ENCODE peak calls at places on chromosome 22, in nine cellular contexts. V, C, K, A, F, W, T, Y and M are unnamed samples.

GRCh38 chr22:37141476-37141875 is 8.2 kb downstream of the IL2RB start:
- DNase-seq in K (no peak), W (no peak), F (no peak), T (no peak), Y (no peak), C (no peak), V (no peak), A (no peak), M (no peak)

GRCh38 chr22:39920134-39920743 is 19.4 kb downstream of the GRAP2 start:
- DNase-seq in K (no peak), A (no peak), C (no peak), W (no peak), T (no peak), F (no peak), V (no peak), Y (no peak), M (no peak)

GRCh38 chr22:25497269-25497668 is 67.2 kb upstream of the GRK3 start:
- DNase-seq in K (no peak), Y (no peak), F (peak), C (no peak), W (no peak), V (no peak), T (no peak), A (peak), M (no peak)

GRCh38 chr22:45268167-45268957 is 16.4 kb upstream of the UPK3A start:
- DNase-seq in V (no peak), C (no peak), A (no peak), T (no peak), F (no peak), Y (no peak), K (peak), W (no peak), M (no peak)

GRCh38 chr22:17786435-17787158 is 12.3 kb upstream of the BID start:
- DNase-seq in W (peak), C (no peak), F (peak), Y (peak), A (peak), K (peak), T (no peak), V (peak), M (no peak)

GRCh38 chr22:42747701-42748513 is 27.2 kb upstream of the A4GALT start:
- DNase-seq in T (no peak), C (no peak), Y (no peak), V (no peak), F (peak), W (peak), K (no peak), A (peak), M (peak)

GRCh38 chr22:41565403-41566054 is 4.7 kb downstream of the CSDC2 start:
- DNase-seq in F (peak), W (peak), A (peak), K (peak), C (no peak), T (no peak), V (no peak), Y (peak), M (peak)

GRCh38 chr22:46041642-46042041 is 64.7 kb upstream of the WNT7B start:
- DNase-seq in F (no peak), C (no peak), A (no peak), T (no peak), V (no peak), W (no peak), K (no peak), Y (no peak), M (no peak)

GRCh38 chr22:21754523-21755128 is 19.0 kb upstream of the YPEL1 start:
- DNase-seq in C (no peak), W (peak), V (no peak), F (no peak), K (no peak), A (peak), Y (no peak), T (no peak), M (no peak)

GRCh38 chr22:42187646-42188045 is 57.0 kb upstream of the CYP2D6 start:
- DNase-seq in W (no peak), C (no peak), V (no peak), K (no peak), F (no peak), Y (no peak), A (no peak), T (no peak), M (no peak)

GRCh38 chr22:46105494-46106278 is 44.6 kb upstream of the PPARA start:
- DNase-seq in W (peak), C (no peak), Y (peak), K (no peak), F (peak), A (peak), T (no peak), V (no peak), M (no peak)

GRCh38 chr22:35587447-35587870 is 29.7 kb downstream of the MB start:
- DNase-seq in T (no peak), V (no peak), F (no peak), C (no peak), Y (no peak), W (no peak), K (no peak), A (no peak), M (no peak)

GRCh38 chr22:19997561-19998231 is 18.9 kb downstream of the ARVCF start:
- DNase-seq in C (no peak), Y (no peak), F (no peak), V (no peak), A (no peak), W (no peak), K (no peak), T (no peak), M (no peak)

GRCh38 chr22:48807155-48807554 is 1020.5 kb downstream of the BRD1 start:
- DNase-seq in F (no peak), V (no peak), A (no peak), Y (no peak), K (no peak), T (no peak), W (no peak), C (no peak), M (no peak)

GRCh38 chr22:46803031-46803880 is 40.8 kb downstream of the TBC1D22A start:
- DNase-seq in A (peak), W (peak), F (no peak), V (no peak), K (peak), T (peak), Y (no peak), C (peak), M (no peak)

GRCh38 chr22:45846952-45847351 is 130.0 kb downstream of the WNT7B start:
- DNase-seq in K (no peak), Y (no peak), T (no peak), F (no peak), C (no peak), A (no peak), V (no peak), W (peak), M (no peak)

GRCh38 chr22:21691773-21692172 is 26.0 kb downstream of the PPIL2 start:
- DNase-seq in C (no peak), Y (no peak), K (no peak), W (no peak), V (no peak), A (no peak), T (no peak), F (no peak), M (no peak)

GRCh38 chr22:22576244-22576988 is 17.4 kb upstream of the PRAME start:
- DNase-seq in V (no peak), Y (peak), K (peak), C (peak), A (peak), W (peak), F (peak), T (no peak), M (no peak)

GRCh38 chr22:45544588-45545170 is 42.0 kb downstream of the FBLN1 start:
- DNase-seq in C (no peak), T (no peak), Y (peak), K (no peak), V (no peak), F (peak), W (peak), A (no peak), M (no peak)

GRCh38 chr22:45878051-45878764 is 98.8 kb downstream of the WNT7B start:
- DNase-seq in W (no peak), Y (no peak), C (no peak), T (no peak), V (peak), A (no peak), F (no peak), K (peak), M (no peak)

GRCh38 chr22:40233886-40234285 is 56.2 kb downstream of the TNRC6B start:
- DNase-seq in T (no peak), K (no peak), A (no peak), W (no peak), F (no peak), C (no peak), Y (no peak), V (no peak), M (no peak)

GRCh38 chr22:40463017-40463631 is 92.7 kb downstream of the SGSM3 start:
- DNase-seq in C (no peak), T (no peak), Y (no peak), A (no peak), K (no peak), V (no peak), F (no peak), W (no peak), M (no peak)

GRCh38 chr22:45787770-45788169 is 116.1 kb downstream of the ATXN10 start:
- DNase-seq in A (no peak), W (peak), K (no peak), C (no peak), F (no peak), T (no peak), V (no peak), Y (no peak), M (no peak)

GRCh38 chr22:40203568-40203967 is 25.8 kb downstream of the TNRC6B start:
- DNase-seq in W (peak), C (peak), K (no peak), F (no peak), V (no peak), A (peak), Y (no peak), T (no peak), M (no peak)

GRCh38 chr22:25447067-25447688 is 117.3 kb upstream of the GRK3 start:
- DNase-seq in V (no peak), F (no peak), K (no peak), C (no peak), Y (no peak), W (no peak), A (no peak), T (no peak), M (no peak)

GRCh38 chr22:34236527-34236926 is 316.3 kb upstream of the LARGE1 start:
- DNase-seq in A (no peak), Y (no peak), W (no peak), C (peak), T (no peak), F (no peak), V (no peak), K (no peak), M (no peak)

GRCh38 chr22:33111491-33111890 is 53.3 kb upstream of the SYN3 start:
- DNase-seq in C (no peak), F (no peak), V (no peak), T (no peak), A (no peak), Y (no peak), W (no peak), K (no peak), M (no peak)

GRCh38 chr22:46289244-46289891 is 7.3 kb upstream of the GTSE1 start:
- DNase-seq in F (no peak), A (no peak), W (no peak), Y (no peak), K (no peak), C (no peak), V (no peak), T (no peak), M (no peak)

GRCh38 chr22:35476341-35476740 is 64.3 kb upstream of the RASD2 start:
- DNase-seq in V (no peak), F (peak), K (no peak), A (no peak), Y (peak), C (no peak), T (no peak), W (no peak), M (no peak)

GRCh38 chr22:47176573-47177333 is 414.3 kb downstream of the TBC1D22A start:
- DNase-seq in V (peak), K (peak), Y (no peak), W (no peak), F (no peak), C (no peak), T (no peak), A (no peak), M (no peak)

GRCh38 chr22:48758021-48758561 is 1069.6 kb downstream of the BRD1 start:
- DNase-seq in Y (no peak), F (no peak), T (no peak), A (no peak), V (peak), C (no peak), K (peak), W (no peak), M (no peak)

GRCh38 chr22:38305481-38306448 is 11.5 kb downstream of the CSNK1E start:
- DNase-seq in W (peak), A (peak), T (no peak), F (peak), C (peak), Y (no peak), V (no peak), K (peak), M (no peak)
- TF ChIP-seq CTCF in W (no peak), A (peak), T (no peak), F (no peak), C (peak), Y (no peak), V (no peak), K (peak), M (no peak)

GRCh38 chr22:27851974-27852713 is 50.6 kb upstream of the MN1 start:
- DNase-seq in K (no peak), F (no peak), A (peak), T (no peak), V (no peak), C (no peak), W (no peak), Y (no peak), M (no peak)
- TF ChIP-seq CTCF in K (no peak), F (no peak), A (no peak), T (no peak), V (no peak), C (no peak), W (no peak), Y (no peak), M (no peak)

GRCh38 chr22:29603358-29604191 is at the start of gene NF2:
- DNase-seq in A (peak), T (peak), W (peak), Y (peak), C (peak), K (peak), F (peak), V (peak), M (peak)
- TF ChIP-seq CTCF in A (no peak), T (no peak), W (no peak), Y (no peak), C (no peak), K (no peak), F (no peak), V (no peak), M (no peak)

DNA sequence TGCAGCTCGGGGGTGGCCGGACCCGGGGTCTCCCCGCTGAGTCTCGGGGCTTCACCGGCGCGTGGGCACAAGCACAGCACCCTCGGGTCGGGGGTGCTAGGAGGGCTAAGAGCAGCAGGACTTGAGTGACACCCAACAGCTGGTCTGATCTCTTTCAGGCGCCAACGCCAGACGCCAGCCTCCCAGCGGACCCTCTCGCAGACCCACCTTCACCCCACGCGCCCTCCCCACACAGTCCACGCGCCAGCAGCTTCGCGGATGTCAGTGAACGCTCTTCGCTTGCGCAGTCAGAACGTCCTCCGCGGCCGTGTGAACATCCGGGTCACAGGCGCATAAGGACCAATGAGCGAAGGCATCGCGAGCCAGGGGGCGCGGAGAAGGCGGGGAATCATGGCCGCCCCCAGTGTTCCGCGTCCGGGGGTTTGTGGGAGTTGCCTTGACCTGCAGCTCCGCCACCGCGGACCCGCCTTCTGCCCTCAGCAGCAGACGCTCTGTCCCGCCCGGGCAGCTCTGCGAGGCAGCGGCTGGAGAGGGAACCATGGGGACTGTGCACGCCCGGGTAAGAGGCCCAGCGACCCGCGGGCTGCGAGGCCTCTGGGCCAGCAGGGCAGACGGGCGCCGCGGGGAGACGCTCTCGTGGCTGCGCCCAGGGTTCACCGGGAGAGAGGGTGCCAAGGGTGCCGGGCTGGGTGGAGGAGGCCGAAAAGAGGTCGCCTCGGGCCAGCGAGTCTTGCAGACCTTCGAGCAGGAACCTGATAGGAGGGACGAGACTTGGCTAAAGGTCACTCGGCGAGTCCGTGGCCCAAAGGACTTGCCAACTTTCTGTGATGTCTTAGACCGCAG is at the start of gene SAMM50:
- DNase-seq in W (peak), T (peak), V (peak), K (peak), Y (peak), F (peak), C (peak), A (peak), M (peak)
- TF ChIP-seq CTCF in W (no peak), T (no peak), V (no peak), K (no peak), Y (peak), F (peak), C (no peak), A (no peak), M (no peak)

DNA sequence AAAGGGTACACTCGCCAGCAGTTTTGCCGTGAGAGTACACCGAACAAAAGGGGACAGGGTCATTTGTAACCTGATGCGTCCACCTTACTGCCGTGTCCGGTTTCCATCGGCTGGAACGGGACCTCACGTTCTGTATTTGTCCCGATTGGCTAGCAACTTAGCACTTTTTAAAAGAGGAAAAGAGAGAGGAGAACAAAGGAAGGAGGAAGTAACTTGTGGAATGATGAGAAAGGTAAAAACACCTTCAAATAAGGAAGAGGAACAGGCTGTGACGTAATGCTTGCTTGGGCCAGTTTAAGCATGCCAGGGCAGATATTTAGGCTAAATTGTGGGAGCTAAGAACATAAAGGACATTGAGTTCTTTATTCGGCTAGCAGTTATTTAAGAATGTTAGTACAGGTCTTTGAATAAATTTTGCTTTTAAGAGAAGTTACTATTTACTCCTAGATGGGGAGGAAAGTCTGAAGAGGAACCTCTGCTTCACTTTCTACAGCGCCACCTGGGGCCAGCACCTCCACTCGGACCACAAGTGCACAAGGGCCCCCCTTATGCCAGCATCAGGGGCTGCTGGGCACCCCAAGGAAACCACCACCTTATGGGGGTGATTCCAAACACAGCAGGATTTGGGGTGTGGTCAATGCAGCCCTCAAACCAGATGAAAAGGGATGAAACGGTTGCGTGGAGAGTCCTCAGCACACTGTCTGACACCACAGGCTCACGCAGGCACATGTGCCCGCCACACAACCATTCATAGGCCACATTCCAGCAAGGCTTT is 5.8 kb downstream of the ARSA start:
- DNase-seq in W (no peak), V (no peak), Y (no peak), F (no peak), C (peak), T (no peak), K (peak), A (no peak), M (no peak)
- TF ChIP-seq CTCF in W (peak), V (no peak), Y (peak), F (peak), C (peak), T (peak), K (peak), A (peak), M (peak)

GRCh38 chr22:31995807-31996206 is 47.3 kb upstream of the SLC5A1 start:
- DNase-seq in F (no peak), A (no peak), W (no peak), C (no peak), K (no peak), T (no peak), Y (no peak), V (no peak), M (no peak)

GRCh38 chr22:31998784-31999435 is 44.2 kb upstream of the SLC5A1 start:
- DNase-seq in K (no peak), F (no peak), A (no peak), Y (no peak), V (no peak), C (no peak), W (no peak), T (no peak), M (no peak)

GRCh38 chr22:32000171-32000570 is 42.9 kb upstream of the SLC5A1 start:
- DNase-seq in A (no peak), V (no peak), F (no peak), C (no peak), W (no peak), K (no peak), T (no peak), Y (no peak), M (no peak)

GRCh38 chr22:31995046-31995445 is 48.0 kb upstream of the SLC5A1 start:
- DNase-seq in K (no peak), A (no peak), V (no peak), T (no peak), C (no peak), Y (no peak), F (no peak), W (no peak), M (no peak)
- TF ChIP-seq CTCF in K (peak), A (peak), V (no peak), T (peak), C (no peak), Y (peak), F (peak), W (peak), M (no peak)

DNA sequence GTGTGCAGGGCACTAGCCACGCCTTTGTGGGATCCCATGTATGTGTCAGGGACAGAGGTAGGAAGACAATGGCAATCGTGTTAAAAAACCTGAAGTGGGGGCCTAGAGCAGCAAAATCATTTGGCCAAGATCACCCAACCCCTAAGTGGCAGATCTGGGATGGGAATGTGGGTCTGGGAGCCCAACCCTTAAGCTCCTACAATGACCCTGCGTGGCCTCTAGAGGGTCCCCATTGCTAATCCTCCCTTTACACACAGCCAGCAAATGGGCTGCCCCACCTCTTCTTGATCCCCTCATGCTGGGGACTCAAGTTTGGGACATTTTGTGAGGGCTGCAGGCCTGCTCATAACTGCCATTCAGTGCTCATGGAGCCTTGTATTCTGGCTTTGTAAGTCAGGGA is 73.2 kb upstream of the SUSD2 start:
- DNase-seq in Y (no peak), C (no peak), K (peak), T (no peak), A (no peak), F (no peak), W (no peak), V (no peak), M (no peak)
- TF ChIP-seq CTCF in Y (no peak), C (no peak), K (peak), T (no peak), A (peak), F (no peak), W (no peak), V (no peak), M (no peak)

GRCh38 chr22:26558246-26558895 is 31.6 kb downstream of the TPST2 start:
- DNase-seq in W (peak), V (no peak), T (no peak), F (peak), C (no peak), Y (peak), A (peak), K (no peak), M (no peak)
- TF ChIP-seq CTCF in W (peak), V (no peak), T (no peak), F (peak), C (no peak), Y (no peak), A (no peak), K (peak), M (no peak)